ENCODE peak calls at places on chromosomes 6 and 20, in seven cellular contexts. B, O, F, I, V, D and L are unnamed samples.

GRCh38 chr20:49676581-49677291 is 36.9 kb downstream of the B4GALT5 start:
- DNase-seq in B (no peak), O (peak; percentile 45), F (peak; percentile 94), I (no peak), V (no peak), D (peak; percentile 71), L (peak; percentile 61)

GRCh38 chr6:106398621-106399020 is 38.1 kb downstream of the CRYBG1 start:
- DNase-seq in B (no peak), O (no peak), F (no peak), I (no peak), V (no peak), D (no peak), L (no peak)

GRCh38 chr6:79167931-79168694 is 66.4 kb downstream of the HMGN3 start:
- DNase-seq in B (no peak), O (peak; percentile 76), F (peak; percentile 44), I (no peak), V (no peak), D (peak; percentile 3), L (peak; percentile 13)

GRCh38 chr6:167665698-167666380 is 160.9 kb upstream of the AFDN start:
- DNase-seq in B (no peak), O (no peak), F (no peak), I (no peak), V (no peak), D (no peak), L (no peak)

GRCh38 chr6:21791066-21791465 is 197.5 kb downstream of the SOX4 start:
- DNase-seq in B (no peak), O (no peak), F (no peak), I (no peak), V (no peak), D (no peak), L (no peak)

GRCh38 chr6:98944598-98945011 is 3.1 kb downstream of the FBXL4 start:
- DNase-seq in B (no peak), O (peak; percentile 12), F (peak; percentile 2), I (peak; percentile 31), V (no peak), D (peak; percentile 72), L (peak; percentile 13)

GRCh38 chr6:109083657-109084056 is 11.0 kb downstream of the SESN1 start:
- DNase-seq in B (no peak), O (no peak), F (no peak), I (no peak), V (no peak), D (no peak), L (no peak)

GRCh38 chr20:24998631-24999445 is 6.3 kb upstream of the APMAP start:
- DNase-seq in B (no peak), O (no peak), F (no peak), I (no peak), V (no peak), D (peak; percentile 4), L (no peak)

GRCh38 chr6:168113226-168113625 is 34.2 kb upstream of the FRMD1 start:
- DNase-seq in B (no peak), O (no peak), F (no peak), I (no peak), V (no peak), D (no peak), L (no peak)

GRCh38 chr20:41349943-41350342 is 9.3 kb downstream of the LPIN3 start:
- DNase-seq in B (no peak), O (no peak), F (no peak), I (no peak), V (no peak), D (no peak), L (no peak)

GRCh38 chr20:46308258-46309157 is at the start of gene CDH22:
- DNase-seq in B (peak; percentile 48), O (peak; percentile 27), F (peak; percentile 25), I (peak; percentile 74), V (peak; percentile 22), D (peak; percentile 20), L (no peak)

GRCh38 chr6:41736207-41736710 is 851 bp upstream of the TFEB start:
- DNase-seq in B (no peak), O (peak; percentile 26), F (no peak), I (no peak), V (no peak), D (no peak), L (no peak)

GRCh38 chr6:13159295-13159694 is 169.0 kb downstream of the TBC1D7 start:
- DNase-seq in B (no peak), O (no peak), F (no peak), I (no peak), V (no peak), D (no peak), L (no peak)

GRCh38 chr6:169144356-169144755 is 109.3 kb downstream of the THBS2 start:
- DNase-seq in B (no peak), O (no peak), F (no peak), I (no peak), V (no peak), D (no peak), L (no peak)

GRCh38 chr6:35973670-35974222 is 50.7 kb downstream of the SLC26A8 start:
- DNase-seq in B (no peak), O (no peak), F (peak; percentile 80), I (peak; percentile 78), V (no peak), D (no peak), L (no peak)

GRCh38 chr6:13406051-13406477 is 77.7 kb upstream of the TBC1D7 start:
- DNase-seq in B (no peak), O (no peak), F (no peak), I (no peak), V (no peak), D (no peak), L (no peak)

GRCh38 chr20:63357921-63358905 is 2.9 kb downstream of the CHRNA4 start:
- DNase-seq in B (no peak), O (no peak), F (no peak), I (no peak), V (no peak), D (no peak), L (no peak)

GRCh38 chr6:39217177-39217864 is 12.0 kb downstream of the KCNK5 start:
- DNase-seq in B (no peak), O (no peak), F (no peak), I (no peak), V (no peak), D (no peak), L (no peak)
- H2AFZ ChIP-seq in B (no peak overlapping the region), O (no peak overlapping the region), F (no peak overlapping the region), I (no peak overlapping the region), V (no peak overlapping the region), D (no peak overlapping the region), L (no peak overlapping the region)

DNA sequence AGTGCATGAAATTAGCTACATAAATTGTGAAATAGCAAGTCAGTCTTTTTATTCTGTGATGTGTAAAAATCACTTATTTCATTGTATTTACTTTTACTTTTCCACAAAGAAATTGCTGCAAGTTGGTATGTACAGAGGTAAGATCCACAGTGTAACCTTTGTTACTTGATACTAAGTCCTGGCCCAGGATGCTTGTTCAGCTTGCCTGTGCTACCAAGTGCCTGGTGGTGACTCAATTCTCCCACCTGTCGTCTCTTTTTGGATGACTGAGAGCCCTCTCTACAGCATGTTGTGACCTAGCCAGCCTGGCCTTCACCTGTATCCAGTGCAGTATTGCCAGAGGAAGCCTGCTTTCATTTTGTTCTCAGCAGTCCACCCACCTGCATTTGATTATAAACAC is 54.9 kb downstream of the ANKRD6 start:
- DNase-seq in B (no peak), O (no peak), F (no peak), I (peak; percentile 33), V (no peak), D (no peak), L (no peak)
- H3K4me1 ChIP-seq in B (peaks cover 12% of the 10 kb centered on the region), O (no peaks in the 10 kb centered on the region), F (no peaks in the 10 kb centered on the region), I (no peaks in the 10 kb centered on the region), V (no peaks in the 10 kb centered on the region), D (no peaks in the 10 kb centered on the region), L (no peaks in the 10 kb centered on the region)

DNA sequence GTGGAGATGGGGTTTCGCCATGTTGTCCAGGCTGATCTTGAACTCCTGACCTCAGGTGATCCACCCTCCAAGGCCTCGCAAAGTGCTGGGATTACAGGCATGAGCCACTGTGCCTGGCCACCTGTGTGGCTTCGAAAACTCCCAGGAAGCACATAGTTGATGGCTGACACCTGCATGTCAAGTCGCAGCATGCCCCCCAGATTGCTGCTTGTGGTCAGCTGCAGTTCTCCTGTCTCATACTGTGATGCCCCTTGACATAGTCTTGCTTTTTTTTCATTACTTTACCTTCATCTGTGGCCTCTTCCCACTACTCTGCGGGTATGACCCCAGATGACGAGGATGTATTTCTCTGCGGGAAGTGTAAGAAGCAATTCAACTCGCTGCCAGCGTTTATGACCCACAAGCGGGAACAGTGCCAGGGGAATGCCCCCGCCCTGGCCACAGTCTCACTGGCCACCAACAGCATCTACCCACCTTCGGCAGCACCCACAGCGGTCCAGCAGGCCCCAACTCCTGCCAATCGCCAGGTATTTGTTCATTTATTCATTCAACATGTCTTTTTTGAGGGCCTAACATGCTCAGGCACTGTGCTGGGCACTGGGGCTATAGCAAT is 13.1 kb downstream of the ZNF341 start:
- DNase-seq in B (no peak), O (no peak), F (no peak), I (no peak), V (no peak), D (no peak), L (peak; percentile 57)
- H3K27ac ChIP-seq in B (no peak overlapping the region), O (no peak overlapping the region), F (no peak overlapping the region), I (no peak overlapping the region), V (no peak overlapping the region), D (no peak overlapping the region), L (no peak overlapping the region)

GRCh38 chr20:36432096-36432495 is 109.2 kb upstream of the MYL9 start:
- DNase-seq in B (no peak), O (no peak), F (no peak), I (no peak), V (no peak), D (no peak), L (no peak)

GRCh38 chr20:36439040-36439730 is 102.1 kb upstream of the MYL9 start:
- DNase-seq in B (peak; percentile 65), O (peak; percentile 44), F (peak; percentile 78), I (peak; percentile 74), V (peak; percentile 32), D (peak; percentile 43), L (peak; percentile 37)

GRCh38 chr20:36439731-36440072 is 101.6 kb upstream of the MYL9 start:
- DNase-seq in B (no peak), O (no peak), F (no peak), I (no peak), V (no peak), D (no peak), L (no peak)

GRCh38 chr20:36434383-36434782 is 106.9 kb upstream of the MYL9 start:
- DNase-seq in B (no peak), O (no peak), F (no peak), I (no peak), V (no peak), D (no peak), L (no peak)

GRCh38 chr20:36435799-36436541 is 105.3 kb upstream of the MYL9 start:
- DNase-seq in B (peak; percentile 33), O (peak; percentile 78), F (peak; percentile 81), I (peak; percentile 76), V (peak; percentile 90), D (peak; percentile 21), L (peak; percentile 70)
- H2AFZ ChIP-seq in B (no peak overlapping the region), O (peak overlapping the region; percentile 90), F (peak overlapping the region; percentile 63), I (no peak overlapping the region), V (no peak overlapping the region), D (peak overlapping the region; percentile 92), L (peak overlapping the region; percentile 54)